ENCODE peak calls at places on chromosome 3, in seven cellular contexts. One of them, this sample, is unnamed. For H3K4me1, the result is how much of the 10 kb centered on the place peaks cover.

GRCh38 chr3:54756330-54756731 is 171.5 kb downstream of the LRTM1 start:
- DNase-seq in right lobe of liver: no peak
- DNase-seq in A549: no peak
- DNase-seq in heart left ventricle: no peak
- DNase-seq in ovary: no peak
- DNase-seq in vagina: no peak
- DNase-seq in neuronal stem cell: no peak
- DNase-seq in this sample: no peak

GRCh38 chr3:194683431-194683830 is 2.3 kb upstream of the FAM43A start:
- DNase-seq in vagina: no peak
- DNase-seq in neuronal stem cell: no peak
- DNase-seq in right lobe of liver: no peak
- DNase-seq in heart left ventricle: no peak
- DNase-seq in A549: no peak
- DNase-seq in ovary: no peak
- DNase-seq in this sample: no peak

GRCh38 chr3:24222165-24222805 is 272.4 kb downstream of the THRB start:
- DNase-seq in A549: no peak
- DNase-seq in ovary: no peak
- DNase-seq in heart left ventricle: no peak
- DNase-seq in right lobe of liver: no peak
- DNase-seq in neuronal stem cell: no peak
- DNase-seq in vagina: peak
- DNase-seq in this sample: no peak

GRCh38 chr3:160150525-160150924 is 74.7 kb upstream of the C3orf80 start:
- DNase-seq in neuronal stem cell: no peak
- DNase-seq in heart left ventricle: no peak
- DNase-seq in right lobe of liver: no peak
- DNase-seq in A549: no peak
- DNase-seq in vagina: no peak
- DNase-seq in ovary: no peak
- DNase-seq in this sample: no peak

GRCh38 chr3:20742903-20743302 is 556.9 kb upstream of the SGO1 start:
- DNase-seq in ovary: no peak
- DNase-seq in A549: no peak
- DNase-seq in heart left ventricle: no peak
- DNase-seq in vagina: no peak
- DNase-seq in right lobe of liver: no peak
- DNase-seq in neuronal stem cell: no peak
- DNase-seq in this sample: no peak

GRCh38 chr3:109081746-109082510 is 36.0 kb downstream of the MORC1 start:
- DNase-seq in heart left ventricle: no peak
- DNase-seq in vagina: no peak
- DNase-seq in ovary: no peak
- DNase-seq in neuronal stem cell: peak
- DNase-seq in right lobe of liver: no peak
- DNase-seq in A549: peak
- DNase-seq in this sample: peak

GRCh38 chr3:107951111-107951510 is 139.7 kb downstream of the CD47 start:
- DNase-seq in right lobe of liver: no peak
- DNase-seq in heart left ventricle: no peak
- DNase-seq in ovary: no peak
- DNase-seq in neuronal stem cell: no peak
- DNase-seq in A549: no peak
- DNase-seq in vagina: no peak
- DNase-seq in this sample: no peak

GRCh38 chr3:194766845-194767244 is 81.2 kb downstream of the FAM43A start:
- DNase-seq in heart left ventricle: no peak
- DNase-seq in neuronal stem cell: no peak
- DNase-seq in vagina: no peak
- DNase-seq in A549: no peak
- DNase-seq in right lobe of liver: no peak
- DNase-seq in ovary: no peak
- DNase-seq in this sample: no peak

GRCh38 chr3:123807820-123808219 is 76.3 kb downstream of the MYLK start:
- DNase-seq in vagina: peak
- DNase-seq in ovary: peak
- DNase-seq in heart left ventricle: no peak
- DNase-seq in A549: no peak
- DNase-seq in neuronal stem cell: no peak
- DNase-seq in right lobe of liver: no peak
- DNase-seq in this sample: peak

GRCh38 chr3:66413151-66413751 is 87.6 kb downstream of the LRIG1 start:
- DNase-seq in A549: no peak
- DNase-seq in ovary: no peak
- DNase-seq in neuronal stem cell: no peak
- DNase-seq in vagina: no peak
- DNase-seq in heart left ventricle: no peak
- DNase-seq in right lobe of liver: no peak
- DNase-seq in this sample: no peak

GRCh38 chr3:129655326-129655725 is 48.9 kb upstream of the PLXND1 start:
- DNase-seq in neuronal stem cell: no peak
- DNase-seq in heart left ventricle: no peak
- DNase-seq in ovary: no peak
- DNase-seq in A549: no peak
- DNase-seq in right lobe of liver: no peak
- DNase-seq in vagina: no peak
- DNase-seq in this sample: no peak
- H3K4me3 ChIP-seq in neuronal stem cell: no peak
- H3K4me3 ChIP-seq in heart left ventricle: no peak
- H3K4me3 ChIP-seq in ovary: no peak
- H3K4me3 ChIP-seq in A549: peak
- H3K4me3 ChIP-seq in right lobe of liver: peak
- H3K4me3 ChIP-seq in vagina: no peak
- H3K4me3 ChIP-seq in this sample: no peak

DNA sequence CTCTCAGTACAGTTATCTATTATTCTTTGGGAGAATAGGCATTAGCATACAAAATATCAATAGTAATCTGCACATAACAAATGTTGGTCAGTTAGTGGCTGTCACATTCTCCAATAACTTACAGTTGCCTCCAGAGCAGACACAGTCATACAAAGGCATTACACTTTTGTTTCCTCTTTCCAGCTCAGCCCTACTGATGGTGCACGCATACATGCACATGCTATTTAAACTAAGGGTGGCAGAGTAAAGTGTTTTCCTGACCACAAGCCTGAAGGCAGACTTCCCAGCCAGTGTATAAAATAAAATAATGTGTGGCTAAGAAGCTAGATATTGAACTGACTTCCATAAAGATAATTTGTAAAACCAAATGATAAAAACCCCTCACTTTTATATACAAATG is 47.6 kb downstream of the PHLDB2 start:
- DNase-seq in right lobe of liver: no peak
- DNase-seq in heart left ventricle: no peak
- DNase-seq in neuronal stem cell: no peak
- DNase-seq in A549: no peak
- DNase-seq in ovary: no peak
- DNase-seq in vagina: no peak
- DNase-seq in this sample: no peak
- H3K4me1 ChIP-seq in right lobe of liver: under half
- H3K4me1 ChIP-seq in heart left ventricle: under half
- H3K4me1 ChIP-seq in neuronal stem cell: under half
- H3K4me1 ChIP-seq in A549: half or more
- H3K4me1 ChIP-seq in ovary: under half
- H3K4me1 ChIP-seq in vagina: under half
- H3K4me1 ChIP-seq in this sample: under half

DNA sequence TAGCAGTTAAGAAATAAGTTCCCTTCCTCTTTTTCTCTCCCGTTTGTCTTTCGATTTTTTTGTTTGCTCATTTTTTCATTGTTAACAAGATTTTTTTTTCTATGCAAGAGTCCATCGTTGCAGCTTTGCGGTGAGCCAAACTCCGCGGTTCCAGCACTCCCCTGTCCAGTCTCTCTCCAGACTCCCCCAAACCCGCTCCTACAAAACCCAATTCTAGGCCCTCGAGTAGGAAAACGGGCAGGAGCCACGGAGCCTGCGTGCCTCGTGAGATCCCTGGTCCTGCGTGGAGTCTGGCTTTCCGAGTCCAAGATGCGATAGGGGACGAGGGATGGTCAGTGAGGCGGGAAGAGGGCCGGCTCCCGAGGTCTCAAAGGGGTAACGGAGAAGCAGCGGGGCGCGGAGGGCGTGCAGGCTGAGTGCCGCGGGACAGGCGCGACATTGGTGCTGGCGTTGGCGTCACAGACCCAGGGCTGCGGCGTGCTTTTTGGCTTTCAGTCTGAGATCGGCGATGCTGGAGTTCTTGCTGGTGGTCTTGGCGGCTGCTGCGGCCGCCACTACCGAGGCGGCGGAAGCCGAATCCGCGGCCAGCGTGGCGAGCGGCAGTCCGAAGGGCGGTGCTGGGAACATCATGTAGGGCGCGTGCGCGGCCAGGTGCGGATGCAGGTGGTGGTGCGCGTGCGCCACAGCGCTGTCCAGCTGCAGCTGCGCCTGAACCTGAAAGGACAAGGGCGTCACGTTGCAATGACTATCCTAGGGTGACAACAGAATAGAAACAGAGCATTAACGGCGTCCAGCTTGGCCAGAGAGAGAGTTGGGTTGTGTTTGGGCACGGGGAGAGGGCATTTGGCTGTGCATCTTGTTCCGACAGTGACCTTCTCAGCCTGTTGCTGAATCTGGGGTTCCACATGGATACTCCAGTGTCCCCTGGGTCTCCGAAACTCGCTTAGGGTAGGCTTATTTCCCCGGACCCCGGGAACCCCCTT is 8.4 kb downstream of the SHOX2 start:
- DNase-seq in neuronal stem cell: peak
- DNase-seq in heart left ventricle: no peak
- DNase-seq in A549: peak
- DNase-seq in right lobe of liver: peak
- DNase-seq in ovary: no peak
- DNase-seq in vagina: no peak
- DNase-seq in this sample: peak
- H3K4me3 ChIP-seq in neuronal stem cell: peak
- H3K4me3 ChIP-seq in heart left ventricle: no peak
- H3K4me3 ChIP-seq in A549: peak
- H3K4me3 ChIP-seq in right lobe of liver: peak
- H3K4me3 ChIP-seq in ovary: peak
- H3K4me3 ChIP-seq in vagina: peak
- H3K4me3 ChIP-seq in this sample: peak

DNA sequence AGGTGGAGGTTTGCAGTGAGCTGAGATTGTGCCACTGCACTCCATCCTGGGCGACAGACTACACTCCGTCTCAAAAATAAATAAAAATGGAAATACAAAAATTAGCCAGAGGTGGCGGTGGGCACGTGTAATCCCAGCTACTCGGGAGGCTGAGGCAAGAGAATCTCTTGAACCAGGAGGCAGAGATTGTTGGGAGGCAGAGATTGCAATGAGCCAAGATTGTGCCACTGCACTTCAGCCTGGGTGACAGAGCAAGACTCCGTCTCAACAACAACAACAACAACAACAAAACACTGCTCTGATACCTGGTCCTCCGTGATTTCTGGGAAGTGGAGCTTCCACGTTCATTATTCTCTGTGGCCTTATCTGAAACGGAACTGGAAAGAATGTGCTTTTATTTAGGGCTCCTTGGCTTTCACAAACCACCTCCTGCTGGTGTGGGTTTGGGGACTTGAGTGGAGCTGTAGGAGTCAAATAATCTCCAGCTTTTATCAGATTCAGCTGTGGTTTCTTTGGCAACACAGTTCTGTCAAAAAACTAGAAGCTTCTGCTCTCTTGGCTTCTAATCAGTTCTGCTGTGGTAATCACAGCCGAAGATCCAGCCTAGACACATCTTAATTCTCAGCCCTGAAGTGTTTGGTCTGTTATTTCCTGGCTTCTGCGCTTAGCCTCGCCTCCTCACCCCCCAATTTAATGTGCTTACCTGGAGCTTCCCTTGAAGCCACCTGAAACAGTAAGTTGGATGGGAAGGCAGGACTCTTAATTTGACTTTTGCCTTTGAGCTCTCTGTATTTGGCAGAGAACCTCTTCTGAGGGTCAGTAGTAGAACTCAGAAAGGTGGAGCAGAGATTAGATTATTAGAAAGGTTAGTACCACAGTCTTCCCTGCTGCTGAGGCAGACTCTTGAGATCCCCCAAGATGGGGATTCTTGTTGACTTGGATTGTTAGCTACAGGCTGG is 21.4 kb downstream of the IRAK2 start:
- DNase-seq in A549: no peak
- DNase-seq in neuronal stem cell: no peak
- DNase-seq in heart left ventricle: no peak
- DNase-seq in vagina: no peak
- DNase-seq in ovary: no peak
- DNase-seq in right lobe of liver: no peak
- DNase-seq in this sample: no peak
- H3K4me1 ChIP-seq in A549: under half
- H3K4me1 ChIP-seq in neuronal stem cell: under half
- H3K4me1 ChIP-seq in heart left ventricle: under half
- H3K4me1 ChIP-seq in vagina: half or more
- H3K4me1 ChIP-seq in ovary: under half
- H3K4me1 ChIP-seq in right lobe of liver: under half
- H3K4me1 ChIP-seq in this sample: under half

GRCh38 chr3:38138347-38139190 is at the start of gene MYD88:
- DNase-seq in heart left ventricle: peak
- DNase-seq in right lobe of liver: peak
- DNase-seq in ovary: peak
- DNase-seq in neuronal stem cell: peak
- DNase-seq in vagina: peak
- DNase-seq in A549: peak
- DNase-seq in this sample: peak

GRCh38 chr3:38141173-38141951 is 2.9 kb downstream of the MYD88 start:
- DNase-seq in ovary: no peak
- DNase-seq in right lobe of liver: peak
- DNase-seq in neuronal stem cell: no peak
- DNase-seq in vagina: peak
- DNase-seq in heart left ventricle: no peak
- DNase-seq in A549: no peak
- DNase-seq in this sample: no peak

GRCh38 chr3:38140326-38141172 is 2.1 kb downstream of the MYD88 start:
- DNase-seq in right lobe of liver: peak
- DNase-seq in ovary: no peak
- DNase-seq in neuronal stem cell: no peak
- DNase-seq in vagina: peak
- DNase-seq in A549: no peak
- DNase-seq in heart left ventricle: no peak
- DNase-seq in this sample: no peak

GRCh38 chr3:38139191-38139590 is 730 bp downstream of the MYD88 start:
- DNase-seq in neuronal stem cell: no peak
- DNase-seq in vagina: peak
- DNase-seq in right lobe of liver: peak
- DNase-seq in heart left ventricle: no peak
- DNase-seq in A549: no peak
- DNase-seq in ovary: no peak
- DNase-seq in this sample: no peak

GRCh38 chr3:38139652-38140051 is 1.2 kb downstream of the MYD88 start:
- DNase-seq in neuronal stem cell: no peak
- DNase-seq in heart left ventricle: no peak
- DNase-seq in vagina: peak
- DNase-seq in right lobe of liver: peak
- DNase-seq in ovary: no peak
- DNase-seq in A549: no peak
- DNase-seq in this sample: no peak
- H3K4me3 ChIP-seq in neuronal stem cell: no peak
- H3K4me3 ChIP-seq in heart left ventricle: peak
- H3K4me3 ChIP-seq in vagina: peak
- H3K4me3 ChIP-seq in right lobe of liver: peak
- H3K4me3 ChIP-seq in ovary: peak
- H3K4me3 ChIP-seq in A549: no peak
- H3K4me3 ChIP-seq in this sample: peak

This sample was measured in small intestine.